ENCODE peak calls at places on chromosomes 6 and 20, in nine cellular contexts. One of them, this sample, is unnamed.

GRCh38 chr20:5085380-5085779 is 34.4 kb downstream of the PCNA start:
- DNase-seq in GM12878: no peak
- DNase-seq in NB4: peak
- DNase-seq in GM12865: no peak
- DNase-seq in DMS79: no peak
- DNase-seq in NCI-H748 treated with DMSO at 0.1 percent for 48 hours: no peak
- DNase-seq in RWPE1: no peak
- DNase-seq in tibial artery: peak
- DNase-seq in activated T-cell treated with anti-CD3 and anti-CD28 coated beads for 4 hours: no peak
- DNase-seq in this sample: peak

GRCh38 chr6:37524025-37524647 is 24.4 kb upstream of the CCDC167 start:
- DNase-seq in GM12878: no peak
- DNase-seq in NB4: no peak
- DNase-seq in GM12865: no peak
- DNase-seq in DMS79: no peak
- DNase-seq in NCI-H748 treated with DMSO at 0.1 percent for 48 hours: no peak
- DNase-seq in RWPE1: no peak
- DNase-seq in tibial artery: no peak
- DNase-seq in activated T-cell treated with anti-CD3 and anti-CD28 coated beads for 4 hours: no peak
- DNase-seq in this sample: no peak

GRCh38 chr20:56348306-56348695 is 10.5 kb upstream of the FAM210B start:
- DNase-seq in GM12878: no peak
- DNase-seq in NB4: no peak
- DNase-seq in GM12865: no peak
- DNase-seq in DMS79: no peak
- DNase-seq in NCI-H748 treated with DMSO at 0.1 percent for 48 hours: no peak
- DNase-seq in RWPE1: no peak
- DNase-seq in tibial artery: no peak
- DNase-seq in activated T-cell treated with anti-CD3 and anti-CD28 coated beads for 4 hours: no peak
- DNase-seq in this sample: no peak

GRCh38 chr6:106731144-106731842 is 101.9 kb downstream of the QRSL1 start:
- DNase-seq in GM12878: no peak
- DNase-seq in NB4: no peak
- DNase-seq in GM12865: no peak
- DNase-seq in DMS79: no peak
- DNase-seq in NCI-H748 treated with DMSO at 0.1 percent for 48 hours: no peak
- DNase-seq in RWPE1: no peak
- DNase-seq in tibial artery: no peak
- DNase-seq in activated T-cell treated with anti-CD3 and anti-CD28 coated beads for 4 hours: no peak
- DNase-seq in this sample: no peak

GRCh38 chr20:51569815-51570741 is 27.6 kb upstream of the NFATC2 start:
- DNase-seq in GM12878: no peak
- DNase-seq in NB4: no peak
- DNase-seq in GM12865: no peak
- DNase-seq in DMS79: no peak
- DNase-seq in NCI-H748 treated with DMSO at 0.1 percent for 48 hours: no peak
- DNase-seq in RWPE1: peak
- DNase-seq in tibial artery: peak
- DNase-seq in activated T-cell treated with anti-CD3 and anti-CD28 coated beads for 4 hours: no peak
- DNase-seq in this sample: no peak

GRCh38 chr6:143349530-143349929 is 101.0 kb downstream of the ADAT2 start:
- DNase-seq in GM12878: no peak
- DNase-seq in NB4: no peak
- DNase-seq in GM12865: no peak
- DNase-seq in DMS79: no peak
- DNase-seq in NCI-H748 treated with DMSO at 0.1 percent for 48 hours: no peak
- DNase-seq in RWPE1: no peak
- DNase-seq in tibial artery: no peak
- DNase-seq in activated T-cell treated with anti-CD3 and anti-CD28 coated beads for 4 hours: no peak
- DNase-seq in this sample: no peak

GRCh38 chr20:884983-885952 is 30.9 kb downstream of the ANGPT4 start:
- DNase-seq in GM12878: no peak
- DNase-seq in NB4: peak
- DNase-seq in GM12865: peak
- DNase-seq in DMS79: peak
- DNase-seq in NCI-H748 treated with DMSO at 0.1 percent for 48 hours: no peak
- DNase-seq in RWPE1: no peak
- DNase-seq in tibial artery: peak
- DNase-seq in activated T-cell treated with anti-CD3 and anti-CD28 coated beads for 4 hours: no peak
- DNase-seq in this sample: no peak

GRCh38 chr6:159727717-159728440 is 573 bp downstream of the WTAP start:
- DNase-seq in GM12878: no peak
- DNase-seq in NB4: peak
- DNase-seq in GM12865: peak
- DNase-seq in DMS79: peak
- DNase-seq in NCI-H748 treated with DMSO at 0.1 percent for 48 hours: no peak
- DNase-seq in RWPE1: no peak
- DNase-seq in tibial artery: no peak
- DNase-seq in activated T-cell treated with anti-CD3 and anti-CD28 coated beads for 4 hours: no peak
- DNase-seq in this sample: no peak

GRCh38 chr6:108156180-108156937 is 9.5 kb upstream of the NR2E1 start:
- DNase-seq in GM12878: no peak
- DNase-seq in NB4: no peak
- DNase-seq in GM12865: no peak
- DNase-seq in DMS79: peak
- DNase-seq in NCI-H748 treated with DMSO at 0.1 percent for 48 hours: peak
- DNase-seq in RWPE1: no peak
- DNase-seq in tibial artery: no peak
- DNase-seq in activated T-cell treated with anti-CD3 and anti-CD28 coated beads for 4 hours: no peak
- DNase-seq in this sample: no peak

GRCh38 chr6:34888441-34888820 is 589 bp upstream of the TAF11 start:
- DNase-seq in GM12878: no peak
- DNase-seq in NB4: no peak
- DNase-seq in GM12865: no peak
- DNase-seq in DMS79: no peak
- DNase-seq in NCI-H748 treated with DMSO at 0.1 percent for 48 hours: no peak
- DNase-seq in RWPE1: no peak
- DNase-seq in tibial artery: no peak
- DNase-seq in activated T-cell treated with anti-CD3 and anti-CD28 coated beads for 4 hours: no peak
- DNase-seq in this sample: no peak

This sample was measured in globus pallidus.